ENCODE peak calls at places on chromosomes 11 and 22, in four cellular contexts. U, R, N and J are unnamed samples.

GRCh38 chr11:118437736-118438125 is 1.4 kb downstream of the KMT2A start:
- DNase-seq in U (peak; percentile 45), R (peak; percentile 13), N (peak; percentile 17), J (peak; percentile 15)

GRCh38 chr22:20302438-20303228 is 17.2 kb downstream of the DGCR6L start:
- DNase-seq in U (no peak), R (no peak), N (no peak), J (no peak)

GRCh38 chr11:74035264-74035663 is 26.4 kb upstream of the UCP3 start:
- DNase-seq in N (no peak), U (no peak), R (peak; percentile 72), J (no peak)

GRCh38 chr11:1841511-1842148 is 2.8 kb downstream of the TNNI2 start:
- DNase-seq in U (no peak), R (no peak), N (no peak), J (no peak)

GRCh38 chr22:44311855-44312170 is 938 bp downstream of the SHISAL1 start:
- DNase-seq in U (no peak), R (peak; percentile 73), N (peak; percentile 67), J (no peak)

GRCh38 chr11:86818466-86819282 is 18.3 kb downstream of the PRSS23 start:
- DNase-seq in R (peak; percentile 81), U (no peak), N (no peak), J (peak; percentile 31)

GRCh38 chr11:111035746-111036145 is 209.8 kb upstream of the POU2AF2 start:
- DNase-seq in R (no peak), N (no peak), U (no peak), J (no peak)

GRCh38 chr22:24473278-24473677 is 21.9 kb upstream of the UPB1 start:
- DNase-seq in N (no peak), R (no peak), U (no peak), J (no peak)

GRCh38 chr11:57476223-57476882 is 16.0 kb downstream of the RTN4RL2 start:
- DNase-seq in N (no peak), U (peak; percentile 50), R (no peak), J (peak; percentile 27)

GRCh38 chr11:127737499-127737898 is 736.9 kb upstream of the KIRREL3 start:
- DNase-seq in N (no peak), R (no peak), U (no peak), J (no peak)

GRCh38 chr11:118114266-118114665 is 27.5 kb upstream of the SMIM35 start:
- DNase-seq in R (no peak), U (no peak), N (no peak), J (no peak)

GRCh38 chr11:130178992-130179391 is 19.4 kb downstream of the ST14 start:
- DNase-seq in U (no peak), N (no peak), R (no peak), J (no peak)

GRCh38 chr11:113670149-113670829 is 35.8 kb downstream of the TMPRSS5 start:
- DNase-seq in N (no peak), R (no peak), U (no peak), J (no peak)

GRCh38 chr11:118901494-118902335 is 18.0 kb downstream of the CXCR5 start:
- DNase-seq in N (no peak), U (no peak), R (no peak), J (no peak)

GRCh38 chr22:26550498-26551033 is 38.3 kb upstream of the TFIP11 start:
- DNase-seq in U (no peak), R (peak; percentile 98), N (no peak), J (no peak)

GRCh38 chr22:40463017-40463631 is 92.7 kb downstream of the SGSM3 start:
- DNase-seq in N (no peak), R (no peak), U (peak; percentile 27), J (no peak)

GRCh38 chr11:62552465-62552782 is 5.8 kb upstream of the AHNAK start:
- DNase-seq in U (no peak), R (peak; percentile 60), N (no peak), J (no peak)

GRCh38 chr11:62555464-62556092 is 9.0 kb upstream of the AHNAK start:
- DNase-seq in U (peak; percentile 74), N (no peak), R (peak; percentile 30), J (peak; percentile 48)

GRCh38 chr11:62553839-62554361 is 7.3 kb upstream of the AHNAK start:
- DNase-seq in R (peak; percentile 92), N (no peak), U (peak; percentile 62), J (no peak)

GRCh38 chr11:62554377-62554776 is 7.8 kb upstream of the AHNAK start:
- DNase-seq in N (no peak), R (no peak), U (no peak), J (no peak)

GRCh38 chr11:62552931-62553838 is 6.6 kb upstream of the AHNAK start:
- DNase-seq in N (peak; percentile 90), U (peak; percentile 90), R (peak; percentile 96), J (peak; percentile 91)
- TF ChIP-seq POLR2A in N (peak; percentile 68), U (peak; percentile 85), R (peak; percentile 76), J (peak; percentile 32)

GRCh38 chr11:77351281-77351905 is 49.9 kb upstream of the GDPD4 start:
- DNase-seq in R (peak; percentile 23), N (no peak), U (no peak), J (no peak)

GRCh38 chr11:77347962-77348361 is 46.5 kb upstream of the GDPD4 start:
- DNase-seq in N (no peak), R (no peak), U (no peak), J (no peak)

GRCh38 chr11:77346906-77347603 is 45.6 kb upstream of the GDPD4 start:
- DNase-seq in U (no peak), R (peak; percentile 94), N (no peak), J (no peak)

GRCh38 chr11:77340501-77340900 is 39.0 kb upstream of the GDPD4 start:
- DNase-seq in N (no peak), U (no peak), R (no peak), J (no peak)

DNA sequence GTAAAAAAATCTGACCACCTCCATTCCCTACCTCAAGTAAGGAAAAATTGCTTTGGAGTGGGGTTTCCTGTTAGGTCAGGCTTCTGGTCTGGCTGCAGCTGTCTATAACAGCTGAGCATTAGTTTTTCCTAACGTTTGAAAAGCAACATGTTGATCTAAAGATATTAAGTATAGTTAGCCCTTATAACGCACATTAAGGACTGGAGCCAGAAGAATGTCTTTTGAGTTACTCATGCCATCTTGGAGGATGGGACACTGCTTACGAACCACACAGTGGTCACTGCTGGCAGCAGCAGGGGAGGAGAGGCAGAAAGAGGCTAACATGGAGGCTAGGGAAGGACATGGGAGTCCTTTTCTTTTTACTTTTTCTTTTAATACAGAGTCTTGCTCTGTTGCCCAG is 44.1 kb upstream of the GDPD4 start:
- DNase-seq in R (peak; percentile 90), N (no peak), U (no peak), J (no peak)
- TF ChIP-seq POLR2A in R (no peak), N (no peak), U (no peak), J (no peak)

GRCh38 chr11:47236482-47236881 is 12.1 kb downstream of the ACP2 start:
- DNase-seq in R (peak; percentile 68), U (no peak), N (no peak), J (no peak)

GRCh38 chr11:47233989-47234668 is 14.5 kb downstream of the ACP2 start:
- DNase-seq in U (peak; percentile 24), N (no peak), R (peak; percentile 67), J (no peak)

GRCh38 chr11:47233051-47233450 is 15.6 kb downstream of the ACP2 start:
- DNase-seq in U (no peak), N (no peak), R (no peak), J (no peak)

GRCh38 chr11:47235163-47235562 is 13.5 kb downstream of the ACP2 start:
- DNase-seq in U (no peak), R (no peak), N (no peak), J (no peak)

GRCh38 chr11:47234669-47235075 is 13.9 kb downstream of the ACP2 start:
- DNase-seq in N (no peak), R (peak; percentile 13), U (peak; percentile 65), J (peak; percentile 79)
- TF ChIP-seq POLR2A in N (no peak), R (no peak), U (no peak), J (no peak)

DNA sequence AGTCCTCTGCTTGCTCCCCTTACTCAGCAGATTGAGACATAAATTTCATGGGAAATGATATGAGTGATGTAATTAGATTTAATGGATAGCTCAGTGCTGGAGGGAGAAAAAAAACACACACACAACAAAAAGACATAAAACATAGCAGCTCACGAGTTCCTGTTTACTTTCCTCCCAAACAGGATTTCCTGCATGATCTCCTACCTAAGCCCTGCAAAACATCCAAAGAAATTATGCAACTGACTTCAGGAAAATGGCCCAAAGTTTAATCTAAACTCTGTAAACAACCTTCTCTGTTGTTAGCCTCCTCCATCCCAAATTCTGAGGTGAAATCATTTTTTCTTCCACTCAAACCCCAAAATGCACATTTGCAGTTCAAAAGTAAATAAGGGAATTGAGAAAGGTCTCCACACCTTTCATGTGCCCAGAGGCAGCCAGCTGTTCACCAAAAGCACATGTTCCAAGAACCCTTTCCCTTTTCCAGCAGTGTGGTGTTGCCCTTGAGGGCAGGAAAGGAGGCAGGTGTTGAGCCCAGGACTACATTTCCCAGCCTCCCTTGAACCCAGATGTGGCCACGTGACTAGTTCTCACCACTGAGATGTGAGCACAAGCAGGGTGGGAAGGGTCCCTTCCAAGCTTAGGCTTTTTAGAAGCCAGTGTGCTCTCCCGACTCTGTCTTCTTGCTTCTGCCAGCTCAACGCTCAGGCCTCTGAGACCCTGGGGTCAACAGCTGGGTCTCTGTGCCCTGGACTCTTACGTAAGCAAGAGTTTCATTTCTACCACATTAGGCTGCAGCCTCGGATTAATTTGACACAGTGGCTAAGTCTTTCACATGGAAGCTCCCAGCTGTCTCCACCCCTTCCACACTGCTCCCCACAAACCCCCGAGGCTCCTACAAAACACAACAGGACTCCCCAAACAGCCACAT is 301.2 kb downstream of the CTTN start:
- DNase-seq in R (no peak), U (no peak), N (no peak), J (no peak)
- TF ChIP-seq POLR2A in R (no peak), U (no peak), N (no peak), J (no peak)